ENCODE peak calls at places on chromosomes 12 and 14, in five cellular contexts. C, J, T, Q and E are unnamed samples. For H3K4me1, the result is how much of the 10 kb centered on the place peaks cover.

GRCh38 chr12:123293178-123293760 is 21.6 kb upstream of the CDK2AP1 start:
- DNase-seq in C (no peak), J (no peak), T (no peak), Q (peak), E (no peak)

GRCh38 chr14:19974844-19975243 is 547 bp upstream of the OR4K15 start:
- DNase-seq in C (no peak), J (no peak), T (no peak), Q (no peak), E (no peak)

GRCh38 chr12:20248646-20249045 is 119.7 kb upstream of the PDE3A start:
- DNase-seq in C (no peak), J (no peak), T (no peak), Q (no peak), E (no peak)

GRCh38 chr12:3016191-3016590 is 57.0 kb downstream of the TEAD4 start:
- DNase-seq in C (no peak), J (no peak), T (no peak), Q (no peak), E (no peak)

GRCh38 chr12:31650927-31651326 is 8.6 kb upstream of the ETFBKMT start:
- DNase-seq in C (no peak), J (no peak), T (no peak), Q (no peak), E (no peak)

GRCh38 chr12:92560713-92561542 is 141.9 kb upstream of the PLEKHG7 start:
- DNase-seq in C (no peak), J (no peak), T (no peak), Q (no peak), E (no peak)

GRCh38 chr14:24813089-24813815 is 179.3 kb upstream of the GZMB start:
- DNase-seq in C (no peak), J (no peak), T (no peak), Q (no peak), E (no peak)

GRCh38 chr12:124032265-124032886 is 59.4 kb downstream of the ZNF664 start:
- DNase-seq in C (peak), J (no peak), T (no peak), Q (peak), E (peak)

GRCh38 chr12:45727301-45727993 is 2.1 kb upstream of the ARID2 start:
- DNase-seq in C (peak), J (peak), T (peak), Q (peak), E (peak)

GRCh38 chr14:58171090-58171489 is 19.1 kb upstream of the ARMH4 start:
- DNase-seq in C (peak), J (peak), T (peak), Q (peak), E (peak)

GRCh38 chr14:23669441-23669840 is 33.3 kb downstream of the DHRS2 start:
- DNase-seq in C (no peak), J (no peak), T (no peak), Q (no peak), E (no peak)

GRCh38 chr12:127640181-127640886 is 626.6 kb upstream of the TMEM132C start:
- DNase-seq in C (no peak), J (no peak), T (no peak), Q (no peak), E (no peak)

GRCh38 chr12:109888179-109889020 is 8.1 kb upstream of the GLTP start:
- DNase-seq in C (no peak), J (peak), T (no peak), Q (no peak), E (peak)

GRCh38 chr14:54472291-54472690 is 16.5 kb downstream of the GMFB start:
- DNase-seq in C (no peak), J (no peak), T (no peak), Q (no peak), E (no peak)

GRCh38 chr12:83817730-83818129 is 1094.9 kb downstream of the SLC6A15 start:
- DNase-seq in C (no peak), J (no peak), T (no peak), Q (no peak), E (no peak)

GRCh38 chr12:21774358-21775129 is at the start of gene KCNJ8:
- DNase-seq in C (peak), J (no peak), T (peak), Q (no peak), E (no peak)

GRCh38 chr12:107990325-107990724 is 138.8 kb upstream of the WSCD2 start:
- DNase-seq in C (peak), J (no peak), T (no peak), Q (peak), E (peak)

GRCh38 chr12:81610955-81611889 is 147.9 kb downstream of the PPFIA2 start:
- DNase-seq in C (no peak), J (no peak), T (no peak), Q (peak), E (no peak)

GRCh38 chr12:51924551-51925399 is 17.5 kb downstream of the ACVRL1 start:
- DNase-seq in C (no peak), J (no peak), T (no peak), Q (no peak), E (no peak)

GRCh38 chr12:27751386-27752047 is 28.5 kb upstream of the KLHL42 start:
- DNase-seq in C (peak), J (no peak), T (no peak), Q (no peak), E (peak)

GRCh38 chr14:36931796-36932195 is 240.6 kb downstream of the SLC25A21 start:
- DNase-seq in C (no peak), J (no peak), T (no peak), Q (no peak), E (no peak)

GRCh38 chr12:1913377-1914115 is 4.9 kb downstream of the CACNA2D4 start:
- DNase-seq in C (peak), J (no peak), T (no peak), Q (no peak), E (no peak)

GRCh38 chr12:117853600-117853999 is 115.2 kb downstream of the KSR2 start:
- DNase-seq in C (no peak), J (no peak), T (no peak), Q (peak), E (no peak)

GRCh38 chr12:11684393-11684792 is 34.9 kb downstream of the ETV6 start:
- DNase-seq in C (no peak), J (no peak), T (no peak), Q (no peak), E (no peak)

GRCh38 chr12:115468087-115468510 is 784.1 kb upstream of the TBX3 start:
- DNase-seq in C (no peak), J (no peak), T (no peak), Q (peak), E (no peak)

GRCh38 chr14:92315050-92315785 is 7.7 kb upstream of the SLC24A4 start:
- DNase-seq in C (no peak), J (no peak), T (no peak), Q (no peak), E (no peak)

GRCh38 chr14:105205718-105206208 is 24.7 kb upstream of the NUDT14 start:
- DNase-seq in C (no peak), J (no peak), T (no peak), Q (no peak), E (no peak)

GRCh38 chr12:77402726-77403125 is 337.4 kb upstream of the E2F7 start:
- DNase-seq in C (no peak), J (no peak), T (no peak), Q (no peak), E (no peak)

GRCh38 chr14:103217538-103217937 is 94.3 kb downstream of the TNFAIP2 start:
- DNase-seq in C (no peak), J (no peak), T (no peak), Q (no peak), E (no peak)

GRCh38 chr14:103733651-103734050 is 18.0 kb downstream of the ZFYVE21 start:
- DNase-seq in C (no peak), J (no peak), T (no peak), Q (no peak), E (no peak)

GRCh38 chr14:69360438-69361108 is 37.5 kb downstream of the ERH start:
- DNase-seq in C (no peak), J (no peak), T (no peak), Q (no peak), E (no peak)
- TF ChIP-seq SP1 in C (no peak), J (no peak), T (no peak), Q (no peak), E (no peak)

GRCh38 chr12:64090047-64090446 is 132.0 kb downstream of the KICS2 start:
- DNase-seq in C (no peak), J (no peak), T (no peak), Q (no peak), E (no peak)
- H3K4me1 ChIP-seq in C (under half), J (under half), T (under half), Q (under half), E (under half)

GRCh38 chr12:54276368-54276767 is 3.6 kb downstream of the CBX5 start:
- DNase-seq in C (no peak), J (no peak), T (no peak), Q (no peak), E (no peak)

GRCh38 chr12:54279632-54280400 is at the start of gene CBX5:
- DNase-seq in C (peak), J (peak), T (peak), Q (peak), E (peak)

GRCh38 chr12:54280401-54281260 is at the start of gene HNRNPA1:
- DNase-seq in C (peak), J (peak), T (peak), Q (peak), E (peak)

GRCh38 chr12:54279227-54279631 is 693 bp downstream of the CBX5 start:
- DNase-seq in C (no peak), J (no peak), T (no peak), Q (no peak), E (no peak)

GRCh38 chr12:54277823-54278276 is 2.1 kb downstream of the CBX5 start:
- DNase-seq in C (no peak), J (no peak), T (no peak), Q (no peak), E (no peak)
- TF ChIP-seq SRF in C (no peak), J (no peak), T (no peak), Q (no peak), E (no peak)

DNA sequence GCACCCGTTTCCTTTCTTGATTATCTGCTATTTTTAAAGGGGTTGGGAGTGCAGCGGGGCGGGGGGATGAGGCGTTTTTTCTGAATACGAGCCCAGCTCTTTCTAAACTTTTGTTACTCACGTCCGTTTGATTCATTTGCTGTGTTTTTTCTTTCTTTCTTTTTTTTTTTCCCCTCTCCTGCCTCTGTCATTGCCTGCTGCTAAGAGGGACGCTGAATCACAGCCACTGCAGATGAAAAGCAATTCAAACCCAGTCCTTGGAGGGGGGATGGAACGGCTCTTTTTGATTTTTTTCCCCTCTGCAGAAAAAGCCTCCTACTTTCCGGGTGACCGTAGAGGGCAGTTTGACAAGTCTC is 606 bp upstream of the RASSF8 start:
- DNase-seq in C (no peak), J (no peak), T (no peak), Q (no peak), E (no peak)
- TF ChIP-seq SP1 in C (no peak), J (no peak), T (no peak), Q (no peak), E (no peak)

GRCh38 chr12:790608-791007 is 38.2 kb downstream of the WNK1 start:
- DNase-seq in C (no peak), J (no peak), T (no peak), Q (no peak), E (no peak)

GRCh38 chr12:790253-790563 is 37.8 kb downstream of the WNK1 start:
- DNase-seq in C (no peak), J (no peak), T (no peak), Q (no peak), E (no peak)

GRCh38 chr12:793037-793436 is 40.7 kb downstream of the WNK1 start:
- DNase-seq in C (no peak), J (no peak), T (no peak), Q (no peak), E (no peak)

GRCh38 chr12:795305-795704 is 42.9 kb downstream of the WNK1 start:
- DNase-seq in C (no peak), J (no peak), T (no peak), Q (no peak), E (no peak)
- H3K4me1 ChIP-seq in C (under half), J (under half), T (under half), Q (under half), E (under half)

DNA sequence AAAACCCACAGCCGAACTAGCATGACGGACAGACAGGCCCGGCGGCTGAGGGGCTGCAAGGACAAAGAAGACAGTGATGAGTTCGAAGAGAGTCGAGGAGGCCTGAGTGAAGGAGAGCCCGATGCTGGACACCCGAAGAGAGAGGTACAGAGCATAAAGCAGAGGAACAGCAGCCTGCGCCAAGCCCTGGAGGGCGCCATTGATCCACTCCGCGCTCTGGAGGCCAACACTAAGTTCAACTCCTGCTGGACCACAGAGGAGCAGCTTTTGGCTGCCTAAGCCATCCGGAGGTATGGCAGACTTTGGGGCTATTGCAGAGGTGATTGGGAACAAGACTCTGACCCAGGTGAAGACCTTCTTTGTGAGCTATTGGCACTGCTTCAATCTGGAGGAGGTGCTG is 7.8 kb upstream of the PLXNC1 start:
- DNase-seq in C (peak), J (no peak), T (peak), Q (peak), E (peak)
- TF ChIP-seq SRF in C (no peak), J (no peak), T (no peak), Q (no peak), E (no peak)

DNA sequence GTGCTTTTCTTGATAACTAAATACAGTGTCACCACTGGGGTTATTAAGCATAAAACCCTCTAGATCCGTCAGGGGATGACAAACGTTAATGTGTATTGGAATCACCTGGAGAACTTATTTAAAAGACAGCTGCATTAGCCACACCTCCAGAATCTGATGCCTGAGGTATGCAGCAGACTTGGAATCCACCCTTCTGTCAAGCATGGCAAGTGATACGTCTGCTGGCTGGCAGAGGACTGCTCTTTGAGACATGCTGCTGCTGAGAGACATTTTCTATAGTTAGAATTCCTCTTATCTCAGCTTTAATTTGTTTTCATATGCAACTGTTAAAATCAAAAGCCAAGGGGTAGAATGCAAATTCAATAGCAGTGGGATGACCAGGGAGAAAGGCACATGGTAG is 496.3 kb downstream of the NELL2 start:
- DNase-seq in C (no peak), J (no peak), T (no peak), Q (no peak), E (no peak)
- TF ChIP-seq SP1 in C (no peak), J (no peak), T (no peak), Q (no peak), E (no peak)

DNA sequence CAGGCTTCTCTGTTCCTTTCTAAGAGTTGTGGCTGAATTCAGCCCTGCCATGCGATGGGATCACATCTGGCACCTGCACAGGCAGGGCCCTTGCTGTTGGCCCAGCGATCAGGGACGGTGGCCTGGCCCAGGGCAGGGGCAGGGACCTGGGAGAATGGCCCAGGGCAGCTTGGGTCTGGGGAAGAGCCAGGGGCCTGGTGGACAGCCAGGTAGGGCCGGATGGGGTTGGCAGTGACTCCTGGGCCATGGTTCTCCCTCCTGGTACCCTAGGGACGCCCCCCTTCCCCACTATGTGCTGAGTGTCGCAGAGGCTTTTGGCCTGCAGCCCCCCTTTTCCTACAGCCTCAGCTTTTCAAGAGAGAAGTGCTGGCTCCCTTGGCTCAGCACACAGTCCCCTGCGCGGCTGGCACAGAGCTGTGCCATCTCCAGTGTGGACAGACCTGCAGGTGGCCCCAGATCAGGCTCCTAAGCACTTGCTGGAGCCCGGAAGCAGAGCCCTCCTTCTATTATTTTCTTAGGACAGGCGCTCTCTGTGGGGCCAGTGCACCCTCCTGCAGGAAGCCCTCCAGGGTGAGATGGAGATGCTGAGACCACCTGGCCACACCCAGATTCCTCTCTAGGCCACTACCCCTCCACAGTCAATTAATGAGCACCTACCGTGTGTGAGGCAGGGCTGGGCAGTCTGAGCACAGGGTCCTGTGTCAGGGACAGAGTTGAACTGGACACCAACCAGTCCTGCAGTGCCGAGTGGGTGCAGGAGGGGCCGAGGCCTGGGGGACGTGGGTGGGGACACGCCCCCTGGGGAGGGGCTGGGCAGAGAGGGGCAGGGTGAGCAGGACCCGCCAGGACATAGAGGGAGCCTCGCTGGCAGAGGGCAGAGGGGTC is 267.6 kb downstream of the ADGRD1 start:
- DNase-seq in C (no peak), J (no peak), T (no peak), Q (no peak), E (no peak)
- H3K4me1 ChIP-seq in C (half or more), J (under half), T (under half), Q (under half), E (under half)